ENCODE peak calls at places on chromosomes 1 and 21, in five cellular contexts. One of them, this sample, is unnamed.

GRCh38 chr1:238409947-238410346 is 519.2 kb upstream of the ZP4 start:
- DNase-seq in fibroblast of the conjunctiva: peak
- DNase-seq in stimulated activated CD4-positive, alpha-beta T cell treated with anti-CD3 and anti-CD28 coated beads, Interleukin-1b, Interleukin-23, amount 100 ng/mL, for 48 hours: no peak
- DNase-seq in activated naive CD4-positive, alpha-beta T cell: no peak
- DNase-seq in lower leg skin: no peak
- DNase-seq in this sample: no peak

GRCh38 chr1:165686121-165686970 is 12.0 kb downstream of the ALDH9A1 start:
- DNase-seq in fibroblast of the conjunctiva: no peak
- DNase-seq in stimulated activated CD4-positive, alpha-beta T cell treated with anti-CD3 and anti-CD28 coated beads, Interleukin-1b, Interleukin-23, amount 100 ng/mL, for 48 hours: no peak
- DNase-seq in activated naive CD4-positive, alpha-beta T cell: no peak
- DNase-seq in lower leg skin: no peak
- DNase-seq in this sample: no peak

GRCh38 chr1:236480758-236481436 is 42.9 kb upstream of the LGALS8 start:
- DNase-seq in fibroblast of the conjunctiva: no peak
- DNase-seq in stimulated activated CD4-positive, alpha-beta T cell treated with anti-CD3 and anti-CD28 coated beads, Interleukin-1b, Interleukin-23, amount 100 ng/mL, for 48 hours: no peak
- DNase-seq in activated naive CD4-positive, alpha-beta T cell: no peak
- DNase-seq in lower leg skin: no peak
- DNase-seq in this sample: no peak

GRCh38 chr1:239388578-239388977 is 2.2 kb downstream of the CHRM3 start:
- DNase-seq in fibroblast of the conjunctiva: no peak
- DNase-seq in stimulated activated CD4-positive, alpha-beta T cell treated with anti-CD3 and anti-CD28 coated beads, Interleukin-1b, Interleukin-23, amount 100 ng/mL, for 48 hours: no peak
- DNase-seq in activated naive CD4-positive, alpha-beta T cell: no peak
- DNase-seq in lower leg skin: no peak
- DNase-seq in this sample: no peak

GRCh38 chr21:30340714-30341573 is 3.5 kb upstream of the KRTAP27-1 start:
- DNase-seq in fibroblast of the conjunctiva: peak
- DNase-seq in stimulated activated CD4-positive, alpha-beta T cell treated with anti-CD3 and anti-CD28 coated beads, Interleukin-1b, Interleukin-23, amount 100 ng/mL, for 48 hours: peak
- DNase-seq in activated naive CD4-positive, alpha-beta T cell: peak
- DNase-seq in lower leg skin: peak
- DNase-seq in this sample: no peak

GRCh38 chr1:201329286-201329685 is 46.0 kb downstream of the PKP1 start:
- DNase-seq in fibroblast of the conjunctiva: no peak
- DNase-seq in stimulated activated CD4-positive, alpha-beta T cell treated with anti-CD3 and anti-CD28 coated beads, Interleukin-1b, Interleukin-23, amount 100 ng/mL, for 48 hours: no peak
- DNase-seq in activated naive CD4-positive, alpha-beta T cell: no peak
- DNase-seq in lower leg skin: no peak
- DNase-seq in this sample: no peak

GRCh38 chr21:44295163-44295601 is 4.7 kb upstream of the PFKL start:
- DNase-seq in fibroblast of the conjunctiva: no peak
- DNase-seq in stimulated activated CD4-positive, alpha-beta T cell treated with anti-CD3 and anti-CD28 coated beads, Interleukin-1b, Interleukin-23, amount 100 ng/mL, for 48 hours: no peak
- DNase-seq in activated naive CD4-positive, alpha-beta T cell: no peak
- DNase-seq in lower leg skin: no peak
- DNase-seq in this sample: no peak

GRCh38 chr1:108663074-108663473 is 2.2 kb upstream of the HENMT1 start:
- DNase-seq in fibroblast of the conjunctiva: no peak
- DNase-seq in stimulated activated CD4-positive, alpha-beta T cell treated with anti-CD3 and anti-CD28 coated beads, Interleukin-1b, Interleukin-23, amount 100 ng/mL, for 48 hours: no peak
- DNase-seq in activated naive CD4-positive, alpha-beta T cell: no peak
- DNase-seq in lower leg skin: no peak
- DNase-seq in this sample: peak

GRCh38 chr21:30227633-30228404 is 11.9 kb upstream of the CLDN8 start:
- DNase-seq in fibroblast of the conjunctiva: peak
- DNase-seq in stimulated activated CD4-positive, alpha-beta T cell treated with anti-CD3 and anti-CD28 coated beads, Interleukin-1b, Interleukin-23, amount 100 ng/mL, for 48 hours: no peak
- DNase-seq in activated naive CD4-positive, alpha-beta T cell: no peak
- DNase-seq in lower leg skin: peak
- DNase-seq in this sample: no peak

GRCh38 chr1:21099869-21100131 is 76.9 kb downstream of the EIF4G3 start:
- DNase-seq in fibroblast of the conjunctiva: no peak
- DNase-seq in stimulated activated CD4-positive, alpha-beta T cell treated with anti-CD3 and anti-CD28 coated beads, Interleukin-1b, Interleukin-23, amount 100 ng/mL, for 48 hours: no peak
- DNase-seq in activated naive CD4-positive, alpha-beta T cell: no peak
- DNase-seq in lower leg skin: no peak
- DNase-seq in this sample: no peak

GRCh38 chr1:76627498-76627897 is 239.8 kb upstream of the ST6GALNAC5 start:
- DNase-seq in fibroblast of the conjunctiva: no peak
- DNase-seq in stimulated activated CD4-positive, alpha-beta T cell treated with anti-CD3 and anti-CD28 coated beads, Interleukin-1b, Interleukin-23, amount 100 ng/mL, for 48 hours: no peak
- DNase-seq in activated naive CD4-positive, alpha-beta T cell: no peak
- DNase-seq in lower leg skin: no peak
- DNase-seq in this sample: no peak

GRCh38 chr1:54247858-54248257 is 47.9 kb downstream of the MRPL37 start:
- DNase-seq in fibroblast of the conjunctiva: no peak
- DNase-seq in stimulated activated CD4-positive, alpha-beta T cell treated with anti-CD3 and anti-CD28 coated beads, Interleukin-1b, Interleukin-23, amount 100 ng/mL, for 48 hours: no peak
- DNase-seq in activated naive CD4-positive, alpha-beta T cell: no peak
- DNase-seq in lower leg skin: no peak
- DNase-seq in this sample: no peak

GRCh38 chr1:180562582-180562981 is 3.8 kb downstream of the OVAAL start:
- DNase-seq in fibroblast of the conjunctiva: no peak
- DNase-seq in stimulated activated CD4-positive, alpha-beta T cell treated with anti-CD3 and anti-CD28 coated beads, Interleukin-1b, Interleukin-23, amount 100 ng/mL, for 48 hours: no peak
- DNase-seq in activated naive CD4-positive, alpha-beta T cell: no peak
- DNase-seq in lower leg skin: no peak
- DNase-seq in this sample: no peak

GRCh38 chr1:223714849-223715709 is 2.7 kb downstream of the CAPN2 start:
- DNase-seq in fibroblast of the conjunctiva: no peak
- DNase-seq in stimulated activated CD4-positive, alpha-beta T cell treated with anti-CD3 and anti-CD28 coated beads, Interleukin-1b, Interleukin-23, amount 100 ng/mL, for 48 hours: no peak
- DNase-seq in activated naive CD4-positive, alpha-beta T cell: no peak
- DNase-seq in lower leg skin: no peak
- DNase-seq in this sample: no peak